ENCODE peak calls at places on chromosomes 6 and 20, in ten cellular contexts. Q, Z, F, V, R, E, S, O, U and D are unnamed samples.

GRCh38 chr6:135173242-135173988 is 7.7 kb upstream of the MYB start:
- DNase-seq in E (no peak), S (no peak), U (no peak), O (no peak), V (no peak), F (no peak), R (peak), Z (no peak), Q (no peak), D (no peak)

GRCh38 chr20:6828794-6829423 is 61.4 kb downstream of the BMP2 start:
- DNase-seq in E (no peak), U (peak), O (peak), R (peak), V (peak), Q (peak), Z (peak), F (peak), S (peak), D (peak)

GRCh38 chr6:69005194-69005593 is 370.1 kb downstream of the ADGRB3 start:
- DNase-seq in E (no peak), V (no peak), Q (peak), U (peak), S (no peak), F (peak), O (no peak), Z (no peak), R (no peak), D (no peak)

GRCh38 chr6:34273242-34273805 is 24.5 kb upstream of the SMIM29 start:
- DNase-seq in V (peak), E (peak), U (peak), S (no peak), Q (no peak), F (peak), R (peak), Z (peak), O (no peak), D (no peak)

GRCh38 chr6:32086661-32087573 is 22.2 kb downstream of the TNXB start:
- DNase-seq in E (no peak), U (peak), F (peak), V (peak), O (no peak), S (no peak), R (no peak), Z (no peak), Q (peak), D (peak)

GRCh38 chr6:111615916-111616612 is 10.4 kb upstream of the TRAF3IP2 start:
- DNase-seq in U (no peak), S (no peak), O (no peak), R (no peak), Q (no peak), F (no peak), E (no peak), V (no peak), Z (no peak), D (no peak)

GRCh38 chr6:138550346-138550767 is 51.1 kb upstream of the NHSL1 start:
- DNase-seq in Z (no peak), V (no peak), R (no peak), E (no peak), O (no peak), F (no peak), S (no peak), Q (peak), U (no peak), D (no peak)

GRCh38 chr6:159533016-159533415 is 160.0 kb downstream of the SOD2 start:
- DNase-seq in O (no peak), R (no peak), V (no peak), E (no peak), Z (no peak), Q (peak), F (no peak), U (peak), S (no peak), D (no peak)

GRCh38 chr20:34213213-34213612 is 28.0 kb upstream of the ASIP start:
- DNase-seq in U (no peak), O (no peak), F (no peak), S (no peak), Z (no peak), E (no peak), V (no peak), Q (no peak), R (no peak), D (no peak)

GRCh38 chr20:34220581-34220980 is 20.6 kb upstream of the ASIP start:
- DNase-seq in Q (peak), U (peak), S (no peak), O (peak), Z (no peak), E (no peak), R (no peak), V (peak), F (peak), D (no peak)

GRCh38 chr20:34211591-34211990 is 29.6 kb upstream of the ASIP start:
- DNase-seq in R (no peak), S (no peak), U (no peak), V (no peak), F (no peak), E (no peak), Z (no peak), Q (no peak), O (no peak), D (no peak)

GRCh38 chr20:34215711-34216381 is 25.4 kb upstream of the ASIP start:
- DNase-seq in S (peak), O (peak), U (peak), R (peak), V (no peak), F (peak), E (peak), Q (peak), Z (peak), D (peak)

GRCh38 chr20:34216382-34216742 is 24.9 kb upstream of the ASIP start:
- DNase-seq in S (no peak), U (no peak), Z (no peak), E (no peak), O (no peak), V (no peak), F (peak), Q (peak), R (no peak), D (no peak)
- H3K4me3 ChIP-seq in S (peak), U (peak), Z (peak), E (peak), O (peak), V (peak), F (no peak), Q (peak), R (no peak), D (no peak)

GRCh38 chr6:137341721-137342195 is 122.6 kb upstream of the IFNGR1 start:
- DNase-seq in O (no peak), U (no peak), F (no peak), Z (peak), E (no peak), R (peak), S (peak), V (peak), Q (peak), D (peak)
- H3K4me3 ChIP-seq in O (no peak), U (no peak), F (no peak), Z (no peak), E (no peak), R (no peak), S (no peak), V (no peak), Q (no peak), D (no peak)

GRCh38 chr6:36131517-36132220 is 1.4 kb downstream of the MAPK13 start:
- DNase-seq in R (peak), Q (peak), U (peak), O (peak), S (peak), E (peak), V (peak), Z (peak), F (peak), D (peak)

GRCh38 chr6:36128793-36129192 is 1.5 kb upstream of the MAPK13 start:
- DNase-seq in V (no peak), F (no peak), O (no peak), R (no peak), S (peak), E (no peak), Z (no peak), U (no peak), Q (no peak), D (no peak)

GRCh38 chr6:36130672-36131516 is 581 bp downstream of the MAPK13 start:
- DNase-seq in F (peak), S (peak), U (no peak), E (peak), Q (peak), R (peak), Z (peak), O (no peak), V (no peak), D (peak)

GRCh38 chr6:36128073-36128472 is 2.2 kb upstream of the MAPK13 start:
- DNase-seq in R (no peak), Z (no peak), Q (no peak), U (no peak), F (no peak), E (no peak), O (no peak), S (peak), V (no peak), D (no peak)

DNA sequence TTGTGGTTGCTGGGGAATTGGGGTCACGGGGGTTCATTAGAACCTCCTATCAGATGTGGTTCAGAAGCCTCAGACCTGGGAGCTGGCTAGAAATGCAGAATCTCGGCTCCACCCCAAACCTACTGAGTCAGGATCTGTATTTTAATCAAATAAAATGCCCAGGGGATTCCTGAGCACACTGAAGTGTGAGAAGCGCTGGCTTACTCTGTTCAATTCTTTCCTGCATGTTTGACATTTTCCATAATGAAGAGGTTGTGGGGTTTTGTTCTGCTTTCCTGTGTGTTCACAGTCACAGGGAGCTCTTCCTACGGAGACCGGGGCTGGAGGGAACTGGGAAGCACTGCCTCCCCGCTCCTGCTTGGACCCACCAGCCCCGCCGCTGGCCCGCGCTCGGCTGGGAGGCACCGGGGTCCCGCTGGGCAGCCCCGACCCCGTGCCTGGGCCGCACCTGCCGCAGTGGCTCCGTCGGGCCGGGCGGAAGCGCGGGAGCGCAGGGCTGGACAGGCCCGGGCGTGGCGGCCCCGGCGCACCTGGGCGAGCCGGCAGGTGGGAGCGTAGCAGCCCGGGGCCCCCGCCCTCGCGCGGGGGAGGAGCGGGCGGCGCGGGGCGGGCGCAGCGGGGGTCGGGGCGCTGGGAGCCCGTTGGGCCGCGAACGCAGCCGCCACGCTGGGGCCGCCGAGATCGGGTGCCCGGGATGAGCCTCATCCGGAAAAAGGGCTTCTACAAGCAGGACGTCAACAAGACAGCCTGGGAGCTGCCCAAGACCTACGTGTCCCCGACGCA is at the start of gene MAPK13:
- DNase-seq in E (peak), S (peak), U (no peak), Q (peak), Z (peak), F (peak), R (peak), V (no peak), O (no peak), D (peak)
- H3K4me3 ChIP-seq in E (peak), S (peak), U (peak), Q (peak), Z (peak), F (peak), R (peak), V (peak), O (peak), D (peak)

DNA sequence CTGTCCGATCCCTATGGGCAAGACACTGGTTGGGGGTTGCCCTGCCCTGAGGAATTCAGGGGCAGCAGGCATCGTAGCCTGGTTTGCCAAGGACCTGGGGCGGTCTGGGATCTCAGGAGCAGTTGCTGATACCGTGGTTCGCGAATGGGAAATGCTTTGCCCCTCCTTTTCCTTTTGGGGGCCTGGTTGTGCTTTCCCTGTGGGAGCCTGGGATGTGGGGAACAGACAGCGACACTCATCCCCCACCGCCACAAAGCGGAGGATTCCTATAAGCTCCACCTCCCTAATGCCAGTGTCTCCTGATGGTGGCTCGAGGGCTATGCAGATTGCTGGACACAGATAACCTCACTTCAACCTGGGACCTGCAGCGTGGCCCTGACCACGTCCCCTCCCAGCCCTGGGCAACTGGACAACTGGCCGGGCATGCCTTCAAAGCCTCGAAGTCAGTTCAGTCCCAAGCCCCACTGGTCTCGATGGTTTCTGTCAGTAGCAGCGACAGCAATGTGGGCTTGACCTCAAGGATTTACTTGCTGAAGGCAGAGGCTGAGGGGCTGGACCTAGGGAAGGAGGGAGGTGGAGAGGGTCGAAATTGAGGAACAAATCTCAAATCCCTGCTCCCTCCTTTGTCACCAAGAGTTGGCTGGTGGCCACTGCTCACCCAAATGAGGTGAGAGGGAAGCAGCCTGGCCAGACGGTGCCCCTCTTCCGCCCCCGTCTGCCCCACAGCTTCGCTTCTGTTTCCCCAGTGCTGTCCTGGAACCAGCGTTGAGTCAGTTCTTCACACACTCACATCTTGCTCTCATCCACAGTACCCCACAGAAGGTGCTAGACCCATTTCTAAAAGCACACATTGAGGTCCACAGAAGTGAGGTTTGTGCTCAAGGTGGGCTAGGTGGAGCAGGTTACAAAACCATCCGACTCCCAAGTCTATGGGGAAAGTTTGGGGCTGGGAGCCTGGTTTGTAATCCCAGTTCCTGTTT is 3.5 kb downstream of the CEBPB start:
- DNase-seq in U (no peak), E (no peak), V (no peak), F (no peak), Z (peak), O (no peak), Q (peak), S (peak), R (peak), D (peak)
- H3K4me3 ChIP-seq in U (peak), E (peak), V (peak), F (peak), Z (peak), O (peak), Q (peak), S (no peak), R (no peak), D (peak)

GRCh38 chr20:37914367-37914671 is 11.4 kb downstream of the VSTM2L start:
- DNase-seq in O (no peak), S (no peak), Q (no peak), F (no peak), E (no peak), V (no peak), U (no peak), Z (no peak), R (no peak), D (no peak)
- H3K4me3 ChIP-seq in O (no peak), S (peak), Q (no peak), F (no peak), E (no peak), V (no peak), U (no peak), Z (no peak), R (no peak), D (no peak)

GRCh38 chr6:41286544-41287346 is at the start of gene TREM1:
- DNase-seq in R (peak), E (peak), F (peak), U (no peak), O (peak), V (peak), Z (no peak), Q (peak), S (no peak), D (no peak)

GRCh38 chr6:41291717-41292116 is 5.2 kb upstream of the TREM1 start:
- DNase-seq in Q (no peak), Z (no peak), S (no peak), R (peak), E (no peak), V (no peak), U (no peak), O (no peak), F (no peak), D (no peak)

GRCh38 chr6:41289815-41290214 is 3.3 kb upstream of the TREM1 start:
- DNase-seq in U (no peak), R (peak), V (no peak), O (no peak), F (no peak), Q (no peak), S (no peak), E (no peak), Z (no peak), D (no peak)

GRCh38 chr6:41284726-41285125 is 1.8 kb downstream of the TREM1 start:
- DNase-seq in V (no peak), Q (peak), O (peak), U (peak), Z (no peak), R (peak), S (no peak), E (no peak), F (peak), D (peak)

GRCh38 chr6:41288025-41288777 is 1.7 kb upstream of the TREM1 start:
- DNase-seq in O (peak), U (no peak), R (no peak), S (no peak), Q (peak), Z (no peak), V (no peak), E (no peak), F (peak), D (peak)
- H3K4me3 ChIP-seq in O (no peak), U (no peak), R (no peak), S (no peak), Q (no peak), Z (no peak), V (no peak), E (no peak), F (no peak), D (no peak)

GRCh38 chr6:89264296-89264695 is 47.1 kb upstream of the GABRR1 start:
- DNase-seq in Z (no peak), Q (no peak), E (no peak), O (no peak), R (no peak), F (no peak), V (no peak), U (no peak), S (no peak), D (no peak)

GRCh38 chr6:89270951-89271721 is 44.0 kb downstream of the GABRR2 start:
- DNase-seq in S (no peak), R (no peak), E (no peak), U (no peak), Z (no peak), O (no peak), Q (no peak), F (no peak), V (no peak), D (no peak)

GRCh38 chr6:89269981-89270380 is 45.1 kb downstream of the GABRR2 start:
- DNase-seq in V (no peak), Q (no peak), S (no peak), E (no peak), O (no peak), F (no peak), U (no peak), Z (no peak), R (no peak), D (no peak)

GRCh38 chr6:89268776-89269175 is 46.3 kb downstream of the GABRR2 start:
- DNase-seq in V (no peak), S (no peak), O (no peak), U (no peak), R (no peak), Z (no peak), F (no peak), Q (no peak), E (no peak), D (no peak)

DNA sequence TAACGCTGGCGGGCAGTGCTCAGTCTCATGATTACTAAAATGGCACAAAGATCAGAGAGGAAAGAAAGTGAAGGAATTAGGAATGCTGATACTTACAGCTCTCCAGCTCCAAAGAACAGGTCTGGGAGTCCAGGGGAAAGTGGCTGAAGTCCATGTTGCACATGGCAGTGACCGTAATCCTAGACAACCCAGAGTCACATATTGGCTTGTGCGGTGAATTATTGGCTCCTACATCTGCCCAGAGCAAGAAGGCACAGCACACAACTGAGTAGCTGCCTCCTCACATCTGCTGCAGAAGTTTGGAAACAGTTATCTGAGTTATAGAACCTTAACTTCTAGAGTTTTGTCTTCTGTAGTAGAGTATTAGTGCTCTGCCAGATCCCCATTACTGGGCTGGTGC is 47.2 kb downstream of the GABRR2 start:
- DNase-seq in V (no peak), U (no peak), Q (no peak), F (no peak), S (no peak), R (no peak), E (no peak), Z (no peak), O (no peak), D (no peak)
- H3K4me3 ChIP-seq in V (no peak), U (no peak), Q (no peak), F (no peak), S (no peak), R (no peak), E (no peak), Z (no peak), O (no peak), D (no peak)